ENCODE peak calls at places on chromosomes 2 and 18, in five cellular contexts. C is stimulated activated CD4-positive, alpha-beta T cell treated with anti-CD3 and anti-CD28 coated beads, Interleukin-4, amount 100 ng/mL, for 4 hours; L is GM20000; T is OCI-LY7; P is left lung. U is an unnamed sample.

GRCh38 chr2:202592580-202592979 is 42.2 kb upstream of the FAM117B start:
- DNase-seq in C (no peak), L (no peak), T (no peak), P (no peak), U (no peak)

GRCh38 chr18:34283506-34283905 is 58.8 kb upstream of the NOL4 start:
- DNase-seq in C (no peak), P (no peak), L (no peak), T (no peak), U (no peak)

GRCh38 chr2:101150306-101151140 is 659 bp downstream of the TBC1D8 start:
- DNase-seq in L (peak), T (no peak), P (peak), C (peak), U (no peak)

GRCh38 chr18:396571-396970 is 103.9 kb downstream of the COLEC12 start:
- DNase-seq in T (no peak), C (no peak), P (no peak), L (no peak), U (no peak)

GRCh38 chr2:65351234-65351947 is 81.0 kb downstream of the SPRED2 start:
- DNase-seq in C (no peak), L (no peak), P (peak), T (no peak), U (no peak)

GRCh38 chr2:127891806-127892205 is 6.0 kb upstream of the AMMECR1L start:
- DNase-seq in C (no peak), P (peak), L (no peak), T (no peak), U (no peak)

GRCh38 chr2:37232131-37232933 is 874 bp downstream of the NDUFAF7 start:
- DNase-seq in L (peak), T (peak), P (no peak), C (no peak), U (no peak)

GRCh38 chr2:64447317-64448060 is 6.5 kb upstream of the LGALSL start:
- DNase-seq in T (no peak), C (no peak), L (no peak), P (no peak), U (no peak)

GRCh38 chr2:32852821-32853220 is 93.9 kb upstream of the LTBP1 start:
- DNase-seq in T (no peak), L (no peak), C (no peak), P (no peak), U (no peak)

GRCh38 chr2:55877101-55877500 is 46.5 kb downstream of the EFEMP1 start:
- DNase-seq in L (no peak), T (no peak), P (no peak), C (no peak), U (no peak)

GRCh38 chr2:64770781-64771334 is 117.1 kb upstream of the SERTAD2 start:
- DNase-seq in L (no peak), P (no peak), C (no peak), T (no peak), U (no peak)

GRCh38 chr2:19484736-19485135 is 126.3 kb upstream of the OSR1 start:
- DNase-seq in L (no peak), T (peak), C (no peak), P (no peak), U (no peak)

GRCh38 chr2:184597571-184597980 is 753 bp upstream of the ZNF804A start:
- DNase-seq in T (peak), P (peak), C (no peak), L (peak), U (no peak)

GRCh38 chr18:6850396-6850795 is 120.9 kb downstream of the ARHGAP28 start:
- DNase-seq in C (no peak), T (no peak), L (no peak), P (no peak), U (no peak)

GRCh38 chr18:58847383-58848071 is 17.1 kb upstream of the ZNF532 start:
- DNase-seq in P (peak), C (no peak), L (no peak), T (no peak), U (no peak)

GRCh38 chr2:69943000-69943840 is 18.2 kb downstream of the ASPRV1 start:
- DNase-seq in L (no peak), T (no peak), C (no peak), P (no peak), U (no peak)

GRCh38 chr2:233362742-233363141 is 8.4 kb downstream of the DGKD start:
- DNase-seq in P (no peak), C (no peak), T (no peak), L (no peak), U (no peak)

GRCh38 chr2:174771631-174772491 is 7.6 kb upstream of the CHRNA1 start:
- DNase-seq in P (peak), T (peak), L (peak), C (no peak), U (no peak)

GRCh38 chr18:77116201-77117080 is 16.1 kb downstream of the MBP start:
- DNase-seq in L (no peak), T (no peak), C (no peak), P (peak), U (no peak)

GRCh38 chr2:114661926-114662670 is 219.7 kb downstream of the DPP10 start:
- DNase-seq in L (no peak), T (no peak), C (peak), P (peak), U (no peak)

GRCh38 chr2:146489386-146489785 is 1355.4 kb upstream of the ACVR2A start:
- DNase-seq in L (no peak), C (no peak), T (no peak), P (no peak), U (no peak)

GRCh38 chr18:42931501-42931900 is 184.0 kb downstream of the RIT2 start:
- DNase-seq in C (no peak), L (no peak), T (no peak), P (no peak), U (no peak)

GRCh38 chr2:82342351-82342750 is 2037.8 kb upstream of the LRRTM1 start:
- DNase-seq in L (no peak), P (no peak), T (no peak), C (no peak), U (no peak)

GRCh38 chr2:127586136-127586535 is 50.7 kb downstream of the MYO7B start:
- DNase-seq in P (no peak), C (no peak), T (no peak), L (no peak), U (no peak)

GRCh38 chr2:148238561-148238960 is 217.7 kb downstream of the MBD5 start:
- DNase-seq in T (no peak), L (no peak), P (no peak), C (no peak), U (no peak)

GRCh38 chr18:8657050-8657820 is 48.0 kb downstream of the RAB12 start:
- DNase-seq in T (no peak), C (no peak), P (no peak), L (no peak), U (no peak)

GRCh38 chr2:204280239-204280638 is 265.0 kb upstream of the PARD3B start:
- DNase-seq in L (no peak), P (no peak), C (no peak), T (no peak), U (no peak)

GRCh38 chr2:68741238-68741637 is 6.6 kb downstream of the ARHGAP25 start:
- DNase-seq in T (peak), P (no peak), L (no peak), C (no peak), U (no peak)

GRCh38 chr2:160909781-160910242 is 250.4 kb upstream of the TANK start:
- DNase-seq in P (no peak), T (no peak), L (no peak), C (no peak), U (no peak)

GRCh38 chr2:55862673-55863390 is 60.8 kb downstream of the EFEMP1 start:
- DNase-seq in C (no peak), T (no peak), P (peak), L (no peak), U (no peak)

GRCh38 chr18:63244585-63244984 is 75.0 kb downstream of the BCL2 start:
- DNase-seq in T (no peak), L (no peak), P (no peak), C (no peak), U (no peak)

U was measured in activated T-helper 9 cell treated with anti-CD3 and anti-CD28 coated beads, Interleukin-2, amount 50 U/mL, for 16 hours.